ENCODE peak calls at places on chromosomes 6 and 20, in ten cellular contexts. One of them, this sample, is unnamed.

GRCh38 chr20:56928007-56928406 is 298.9 kb downstream of the TFAP2C start:
- DNase-seq in HCT116: no peak
- DNase-seq in AG09319: no peak
- DNase-seq in psoas muscle: no peak
- DNase-seq in adrenal gland: no peak
- DNase-seq in dorsolateral prefrontal cortex: no peak
- DNase-seq in tibial artery: no peak
- DNase-seq in CD4-positive, alpha-beta T cell: no peak
- DNase-seq in brain microvascular endothelial cell: no peak
- DNase-seq in suprapubic skin: no peak
- DNase-seq in this sample: no peak

GRCh38 chr20:41393705-41394066 is 27.1 kb upstream of the EMILIN3 start:
- DNase-seq in CD4-positive, alpha-beta T cell: no peak
- DNase-seq in tibial artery: no peak
- DNase-seq in psoas muscle: no peak
- DNase-seq in AG09319: no peak
- DNase-seq in brain microvascular endothelial cell: no peak
- DNase-seq in HCT116: no peak
- DNase-seq in adrenal gland: no peak
- DNase-seq in suprapubic skin: no peak
- DNase-seq in dorsolateral prefrontal cortex: peak; percentile 77
- DNase-seq in this sample: no peak

GRCh38 chr6:46687619-46688097 is at the start of gene TDRD6:
- DNase-seq in adrenal gland: no peak
- DNase-seq in tibial artery: no peak
- DNase-seq in suprapubic skin: no peak
- DNase-seq in HCT116: no peak
- DNase-seq in dorsolateral prefrontal cortex: no peak
- DNase-seq in brain microvascular endothelial cell: no peak
- DNase-seq in CD4-positive, alpha-beta T cell: no peak
- DNase-seq in psoas muscle: peak; percentile 16
- DNase-seq in AG09319: no peak
- DNase-seq in this sample: peak; percentile 83

GRCh38 chr6:79949235-79949634 is 1.9 kb upstream of the ELOVL4 start:
- DNase-seq in suprapubic skin: no peak
- DNase-seq in AG09319: peak; percentile 28
- DNase-seq in dorsolateral prefrontal cortex: no peak
- DNase-seq in adrenal gland: peak; percentile 68
- DNase-seq in brain microvascular endothelial cell: peak; percentile 58
- DNase-seq in psoas muscle: no peak
- DNase-seq in HCT116: peak; percentile 85
- DNase-seq in tibial artery: no peak
- DNase-seq in CD4-positive, alpha-beta T cell: peak; percentile 22
- DNase-seq in this sample: no peak

GRCh38 chr6:1940381-1940780 is 305.0 kb downstream of the GMDS start:
- DNase-seq in dorsolateral prefrontal cortex: no peak
- DNase-seq in tibial artery: no peak
- DNase-seq in CD4-positive, alpha-beta T cell: no peak
- DNase-seq in brain microvascular endothelial cell: no peak
- DNase-seq in adrenal gland: no peak
- DNase-seq in psoas muscle: no peak
- DNase-seq in AG09319: no peak
- DNase-seq in suprapubic skin: no peak
- DNase-seq in HCT116: no peak
- DNase-seq in this sample: no peak

GRCh38 chr6:170132561-170132991 is 158.3 kb downstream of the DLL1 start:
- DNase-seq in AG09319: no peak
- DNase-seq in brain microvascular endothelial cell: no peak
- DNase-seq in HCT116: no peak
- DNase-seq in suprapubic skin: peak; percentile 63
- DNase-seq in psoas muscle: no peak
- DNase-seq in tibial artery: no peak
- DNase-seq in CD4-positive, alpha-beta T cell: no peak
- DNase-seq in adrenal gland: no peak
- DNase-seq in dorsolateral prefrontal cortex: no peak
- DNase-seq in this sample: peak; percentile 82

GRCh38 chr6:75618437-75618836 is 16.8 kb downstream of the SENP6 start:
- DNase-seq in dorsolateral prefrontal cortex: no peak
- DNase-seq in adrenal gland: no peak
- DNase-seq in tibial artery: no peak
- DNase-seq in AG09319: no peak
- DNase-seq in suprapubic skin: no peak
- DNase-seq in psoas muscle: no peak
- DNase-seq in HCT116: no peak
- DNase-seq in CD4-positive, alpha-beta T cell: no peak
- DNase-seq in brain microvascular endothelial cell: no peak
- DNase-seq in this sample: no peak

GRCh38 chr6:164856138-164856537 is 453.3 kb downstream of the C6orf118 start:
- DNase-seq in AG09319: no peak
- DNase-seq in suprapubic skin: no peak
- DNase-seq in tibial artery: no peak
- DNase-seq in psoas muscle: no peak
- DNase-seq in dorsolateral prefrontal cortex: no peak
- DNase-seq in brain microvascular endothelial cell: no peak
- DNase-seq in HCT116: no peak
- DNase-seq in adrenal gland: no peak
- DNase-seq in CD4-positive, alpha-beta T cell: no peak
- DNase-seq in this sample: no peak

GRCh38 chr6:35710241-35710847 is 21.6 kb upstream of the FKBP5 start:
- DNase-seq in psoas muscle: no peak
- DNase-seq in brain microvascular endothelial cell: no peak
- DNase-seq in AG09319: no peak
- DNase-seq in CD4-positive, alpha-beta T cell: no peak
- DNase-seq in tibial artery: peak; percentile 12
- DNase-seq in HCT116: no peak
- DNase-seq in dorsolateral prefrontal cortex: no peak
- DNase-seq in suprapubic skin: no peak
- DNase-seq in adrenal gland: no peak
- DNase-seq in this sample: no peak

DNA sequence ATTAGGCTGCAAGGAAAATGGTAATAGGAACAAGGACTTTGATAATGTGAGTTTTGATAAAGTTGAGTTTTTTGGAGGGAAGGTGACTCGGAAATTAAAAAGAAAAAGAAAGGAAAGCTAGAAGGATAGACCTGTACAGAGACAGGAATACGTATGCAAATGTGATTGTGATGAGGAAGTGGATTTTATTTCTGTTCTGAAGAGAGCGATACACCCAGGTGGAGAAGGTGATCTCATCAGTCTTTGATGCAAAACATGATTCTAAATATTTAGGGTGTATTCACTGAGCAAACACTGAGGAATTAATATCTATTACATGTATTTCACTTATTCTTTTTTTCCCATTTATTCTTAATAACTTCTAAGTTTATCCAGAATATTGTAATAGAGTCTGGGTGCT is 9.2 kb upstream of the PLEKHG1 start:
- DNase-seq in suprapubic skin: no peak
- DNase-seq in HCT116: no peak
- DNase-seq in AG09319: no peak
- DNase-seq in tibial artery: no peak
- DNase-seq in CD4-positive, alpha-beta T cell: no peak
- DNase-seq in dorsolateral prefrontal cortex: no peak
- DNase-seq in adrenal gland: no peak
- DNase-seq in psoas muscle: no peak
- DNase-seq in brain microvascular endothelial cell: no peak
- DNase-seq in this sample: no peak
- TF ChIP-seq CTCF in suprapubic skin: no peak
- TF ChIP-seq CTCF in HCT116: no peak
- TF ChIP-seq CTCF in AG09319: no peak
- TF ChIP-seq CTCF in tibial artery: no peak
- TF ChIP-seq CTCF in CD4-positive, alpha-beta T cell: no peak
- TF ChIP-seq CTCF in dorsolateral prefrontal cortex: no peak
- TF ChIP-seq CTCF in adrenal gland: no peak
- TF ChIP-seq CTCF in psoas muscle: no peak
- TF ChIP-seq CTCF in brain microvascular endothelial cell: no peak
- TF ChIP-seq CTCF in this sample: no peak

GRCh38 chr20:20860078-20860806 is 147.8 kb upstream of the RALGAPA2 start:
- DNase-seq in AG09319: peak; percentile 30
- DNase-seq in brain microvascular endothelial cell: peak; percentile 88
- DNase-seq in psoas muscle: peak; percentile 86
- DNase-seq in HCT116: peak; percentile 69
- DNase-seq in dorsolateral prefrontal cortex: peak; percentile 89
- DNase-seq in suprapubic skin: peak; percentile 90
- DNase-seq in CD4-positive, alpha-beta T cell: peak; percentile 84
- DNase-seq in tibial artery: peak; percentile 82
- DNase-seq in adrenal gland: peak; percentile 93
- DNase-seq in this sample: no peak

GRCh38 chr20:20869161-20869560 is 156.7 kb upstream of the RALGAPA2 start:
- DNase-seq in adrenal gland: no peak
- DNase-seq in AG09319: no peak
- DNase-seq in psoas muscle: no peak
- DNase-seq in HCT116: no peak
- DNase-seq in CD4-positive, alpha-beta T cell: no peak
- DNase-seq in dorsolateral prefrontal cortex: no peak
- DNase-seq in tibial artery: no peak
- DNase-seq in brain microvascular endothelial cell: no peak
- DNase-seq in suprapubic skin: no peak
- DNase-seq in this sample: no peak

GRCh38 chr20:20859510-20859909 is 147.1 kb upstream of the RALGAPA2 start:
- DNase-seq in suprapubic skin: no peak
- DNase-seq in HCT116: no peak
- DNase-seq in brain microvascular endothelial cell: no peak
- DNase-seq in tibial artery: no peak
- DNase-seq in CD4-positive, alpha-beta T cell: no peak
- DNase-seq in adrenal gland: no peak
- DNase-seq in dorsolateral prefrontal cortex: no peak
- DNase-seq in AG09319: no peak
- DNase-seq in psoas muscle: no peak
- DNase-seq in this sample: no peak

DNA sequence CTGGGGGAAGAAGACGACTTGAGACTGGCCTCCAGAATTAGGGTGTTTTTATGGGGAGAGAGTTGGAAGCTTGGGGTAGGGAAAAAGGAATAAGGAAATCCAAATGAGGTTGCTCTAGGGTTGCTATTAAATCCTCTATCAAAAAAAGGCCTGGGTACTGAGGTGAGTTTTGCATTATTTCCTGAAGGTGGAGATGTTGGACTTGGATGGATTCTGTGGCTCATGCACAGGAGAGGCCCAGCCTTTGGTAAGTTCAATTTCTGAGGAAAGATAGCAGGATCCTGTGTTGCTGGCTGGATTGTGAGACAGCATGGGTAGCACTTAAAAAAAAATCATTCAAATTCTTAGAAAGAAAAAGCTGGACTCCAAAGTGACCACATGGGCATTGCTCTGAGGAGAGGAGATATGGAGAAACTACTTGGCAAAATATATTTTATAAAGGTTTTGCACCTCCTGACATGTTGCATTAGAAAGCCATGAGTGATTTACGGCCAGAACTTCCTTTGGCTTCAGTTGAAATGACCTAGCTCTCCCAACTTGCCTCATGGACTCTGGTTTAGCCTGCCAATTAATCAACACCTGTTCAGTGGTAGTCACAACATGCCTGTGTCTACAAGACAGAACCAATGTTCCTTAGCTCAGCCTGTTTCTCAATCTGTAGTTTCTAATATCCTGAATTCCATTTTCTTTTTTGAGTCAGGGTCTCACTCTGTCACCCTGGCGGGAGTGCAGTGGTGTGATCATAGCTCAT is 152.1 kb upstream of the RALGAPA2 start:
- DNase-seq in adrenal gland: no peak
- DNase-seq in HCT116: no peak
- DNase-seq in suprapubic skin: no peak
- DNase-seq in dorsolateral prefrontal cortex: no peak
- DNase-seq in tibial artery: no peak
- DNase-seq in AG09319: no peak
- DNase-seq in brain microvascular endothelial cell: no peak
- DNase-seq in psoas muscle: no peak
- DNase-seq in CD4-positive, alpha-beta T cell: no peak
- DNase-seq in this sample: no peak
- TF ChIP-seq CTCF in adrenal gland: peak; percentile 15
- TF ChIP-seq CTCF in HCT116: peak; percentile 23
- TF ChIP-seq CTCF in suprapubic skin: no peak
- TF ChIP-seq CTCF in dorsolateral prefrontal cortex: peak; percentile 34
- TF ChIP-seq CTCF in tibial artery: no peak
- TF ChIP-seq CTCF in AG09319: no peak
- TF ChIP-seq CTCF in brain microvascular endothelial cell: no peak
- TF ChIP-seq CTCF in psoas muscle: peak; percentile 31
- TF ChIP-seq CTCF in CD4-positive, alpha-beta T cell: no peak
- TF ChIP-seq CTCF in this sample: peak; percentile 56

DNA sequence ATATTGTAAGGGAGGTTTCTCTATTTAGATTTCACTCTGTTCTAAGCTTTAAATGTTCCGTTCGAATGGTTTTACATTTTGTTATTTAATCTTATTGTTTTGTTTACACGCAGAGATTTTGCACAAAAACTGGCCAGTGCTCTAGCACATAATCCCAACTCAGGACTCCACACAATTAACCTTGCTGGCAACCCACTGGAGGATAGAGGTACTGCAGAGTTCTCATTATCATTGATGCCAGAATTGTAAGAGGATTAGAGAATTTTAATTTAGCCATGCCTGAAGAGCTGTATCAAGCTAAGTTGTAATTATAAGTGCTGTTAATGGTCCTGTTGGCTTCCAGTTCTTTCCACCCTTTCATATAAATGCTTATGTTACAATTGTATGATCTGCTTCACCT is 179.7 kb upstream of the SCGN start:
- DNase-seq in HCT116: no peak
- DNase-seq in brain microvascular endothelial cell: no peak
- DNase-seq in adrenal gland: no peak
- DNase-seq in suprapubic skin: no peak
- DNase-seq in CD4-positive, alpha-beta T cell: no peak
- DNase-seq in psoas muscle: no peak
- DNase-seq in tibial artery: no peak
- DNase-seq in AG09319: no peak
- DNase-seq in dorsolateral prefrontal cortex: no peak
- DNase-seq in this sample: no peak
- TF ChIP-seq CTCF in HCT116: no peak
- TF ChIP-seq CTCF in brain microvascular endothelial cell: peak; percentile 44
- TF ChIP-seq CTCF in adrenal gland: peak; percentile 18
- TF ChIP-seq CTCF in suprapubic skin: peak; percentile 16
- TF ChIP-seq CTCF in CD4-positive, alpha-beta T cell: peak; percentile 25
- TF ChIP-seq CTCF in psoas muscle: no peak
- TF ChIP-seq CTCF in tibial artery: peak; percentile 15
- TF ChIP-seq CTCF in AG09319: no peak
- TF ChIP-seq CTCF in dorsolateral prefrontal cortex: no peak
- TF ChIP-seq CTCF in this sample: peak; percentile 39

DNA sequence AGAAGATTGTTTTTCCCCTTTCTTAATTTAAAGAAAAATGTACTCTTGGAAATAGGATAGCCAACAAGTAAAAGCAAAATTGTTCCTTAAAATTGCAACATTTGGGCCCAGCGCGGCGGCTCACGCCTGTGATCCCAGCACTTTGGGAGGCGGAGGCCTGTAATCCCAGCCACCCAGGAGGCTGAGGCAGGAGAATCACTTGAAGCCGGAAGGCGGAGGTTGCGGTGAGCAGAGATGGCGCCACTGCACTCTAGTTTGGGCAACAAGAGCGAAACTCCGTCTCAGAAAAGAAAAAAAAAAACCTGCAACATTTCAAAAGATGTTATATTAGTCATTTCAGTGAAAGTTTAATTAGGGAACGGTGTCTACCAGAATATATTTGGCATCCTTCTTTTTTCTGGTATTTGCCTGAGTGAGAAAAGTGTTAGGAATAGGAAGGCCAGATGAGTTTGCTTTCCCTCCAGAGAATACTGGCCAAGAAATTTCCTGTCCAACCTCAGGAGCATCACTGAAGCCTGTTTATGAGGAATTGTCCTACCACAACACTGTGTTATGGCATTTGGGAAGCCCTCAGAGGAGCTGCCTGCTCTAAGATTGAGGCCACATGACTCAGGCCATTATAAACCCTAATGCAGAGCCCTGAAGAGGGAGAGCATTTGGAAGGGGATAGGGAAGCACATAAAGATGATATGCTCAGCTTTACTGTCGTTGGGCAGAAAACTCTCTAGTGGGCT is 1.2 kb upstream of the GJA1 start:
- DNase-seq in dorsolateral prefrontal cortex: no peak
- DNase-seq in adrenal gland: no peak
- DNase-seq in suprapubic skin: no peak
- DNase-seq in HCT116: no peak
- DNase-seq in psoas muscle: peak; percentile 21
- DNase-seq in CD4-positive, alpha-beta T cell: no peak
- DNase-seq in AG09319: no peak
- DNase-seq in tibial artery: no peak
- DNase-seq in brain microvascular endothelial cell: no peak
- DNase-seq in this sample: no peak
- TF ChIP-seq CTCF in dorsolateral prefrontal cortex: no peak
- TF ChIP-seq CTCF in adrenal gland: no peak
- TF ChIP-seq CTCF in suprapubic skin: no peak
- TF ChIP-seq CTCF in HCT116: peak; percentile 16
- TF ChIP-seq CTCF in psoas muscle: no peak
- TF ChIP-seq CTCF in CD4-positive, alpha-beta T cell: no peak
- TF ChIP-seq CTCF in AG09319: no peak
- TF ChIP-seq CTCF in tibial artery: no peak
- TF ChIP-seq CTCF in brain microvascular endothelial cell: no peak
- TF ChIP-seq CTCF in this sample: peak; percentile 9